ENCODE peak calls at places on chromosomes 12 and 14, in eight cellular contexts. One of them, this sample, is unnamed.

GRCh38 chr12:124169577-124169976 is 125.3 kb upstream of the RFLNA start:
- DNase-seq in thoracic aorta: no peak
- DNase-seq in bronchial epithelial cell: no peak
- DNase-seq in astrocyte: no peak
- DNase-seq in tibial nerve: no peak
- DNase-seq in BJ: no peak
- DNase-seq in mammary epithelial cell: no peak
- DNase-seq in AG10803: no peak
- DNase-seq in this sample: no peak

GRCh38 chr12:546920-547845 is 87.4 kb downstream of the B4GALNT3 start:
- DNase-seq in thoracic aorta: no peak
- DNase-seq in bronchial epithelial cell: peak
- DNase-seq in astrocyte: no peak
- DNase-seq in tibial nerve: no peak
- DNase-seq in BJ: no peak
- DNase-seq in mammary epithelial cell: peak
- DNase-seq in AG10803: peak
- DNase-seq in this sample: no peak

GRCh38 chr14:55347040-55347439 is 64.6 kb downstream of the ATG14 start:
- DNase-seq in thoracic aorta: no peak
- DNase-seq in bronchial epithelial cell: no peak
- DNase-seq in astrocyte: no peak
- DNase-seq in tibial nerve: no peak
- DNase-seq in BJ: no peak
- DNase-seq in mammary epithelial cell: no peak
- DNase-seq in AG10803: no peak
- DNase-seq in this sample: no peak

GRCh38 chr14:76546426-76547221 is 170.7 kb downstream of the ESRRB start:
- DNase-seq in thoracic aorta: no peak
- DNase-seq in bronchial epithelial cell: peak
- DNase-seq in astrocyte: no peak
- DNase-seq in tibial nerve: no peak
- DNase-seq in BJ: no peak
- DNase-seq in mammary epithelial cell: peak
- DNase-seq in AG10803: no peak
- DNase-seq in this sample: peak

GRCh38 chr12:20624718-20625117 is 70.4 kb upstream of the SLCO1C1 start:
- DNase-seq in thoracic aorta: no peak
- DNase-seq in bronchial epithelial cell: peak
- DNase-seq in astrocyte: no peak
- DNase-seq in tibial nerve: no peak
- DNase-seq in BJ: no peak
- DNase-seq in mammary epithelial cell: no peak
- DNase-seq in AG10803: peak
- DNase-seq in this sample: no peak

GRCh38 chr12:110921262-110921661 is 883 bp upstream of the MYL2 start:
- DNase-seq in thoracic aorta: no peak
- DNase-seq in bronchial epithelial cell: peak
- DNase-seq in astrocyte: peak
- DNase-seq in tibial nerve: no peak
- DNase-seq in BJ: no peak
- DNase-seq in mammary epithelial cell: peak
- DNase-seq in AG10803: no peak
- DNase-seq in this sample: no peak

GRCh38 chr12:55820679-55821078 is 2.8 kb downstream of the ORMDL2 start:
- DNase-seq in thoracic aorta: no peak
- DNase-seq in bronchial epithelial cell: no peak
- DNase-seq in astrocyte: no peak
- DNase-seq in tibial nerve: no peak
- DNase-seq in BJ: no peak
- DNase-seq in mammary epithelial cell: no peak
- DNase-seq in AG10803: no peak
- DNase-seq in this sample: no peak

GRCh38 chr14:92687681-92688433 is 60.6 kb downstream of the LGMN start:
- DNase-seq in thoracic aorta: no peak
- DNase-seq in bronchial epithelial cell: no peak
- DNase-seq in astrocyte: peak
- DNase-seq in tibial nerve: no peak
- DNase-seq in BJ: no peak
- DNase-seq in mammary epithelial cell: no peak
- DNase-seq in AG10803: no peak
- DNase-seq in this sample: no peak

GRCh38 chr14:68948686-68949085 is 30.4 kb downstream of the ACTN1 start:
- DNase-seq in thoracic aorta: no peak
- DNase-seq in bronchial epithelial cell: no peak
- DNase-seq in astrocyte: no peak
- DNase-seq in tibial nerve: no peak
- DNase-seq in BJ: no peak
- DNase-seq in mammary epithelial cell: no peak
- DNase-seq in AG10803: no peak
- DNase-seq in this sample: no peak

GRCh38 chr14:28784262-28785021 is 17.9 kb downstream of the FOXG1 start:
- DNase-seq in thoracic aorta: no peak
- DNase-seq in bronchial epithelial cell: no peak
- DNase-seq in astrocyte: no peak
- DNase-seq in tibial nerve: no peak
- DNase-seq in BJ: no peak
- DNase-seq in mammary epithelial cell: no peak
- DNase-seq in AG10803: no peak
- DNase-seq in this sample: no peak

GRCh38 chr14:104650057-104650980 is 39.1 kb upstream of the INF2 start:
- DNase-seq in thoracic aorta: no peak
- DNase-seq in bronchial epithelial cell: peak
- DNase-seq in astrocyte: no peak
- DNase-seq in tibial nerve: peak
- DNase-seq in BJ: no peak
- DNase-seq in mammary epithelial cell: no peak
- DNase-seq in AG10803: peak
- DNase-seq in this sample: no peak

GRCh38 chr12:122096591-122097149 is 18.1 kb downstream of the MLXIP start:
- DNase-seq in thoracic aorta: no peak
- DNase-seq in bronchial epithelial cell: peak
- DNase-seq in astrocyte: peak
- DNase-seq in tibial nerve: no peak
- DNase-seq in BJ: no peak
- DNase-seq in mammary epithelial cell: peak
- DNase-seq in AG10803: peak
- DNase-seq in this sample: no peak

GRCh38 chr12:49916129-49916919 is 12.6 kb upstream of the FAIM2 start:
- DNase-seq in thoracic aorta: no peak
- DNase-seq in bronchial epithelial cell: no peak
- DNase-seq in astrocyte: no peak
- DNase-seq in tibial nerve: no peak
- DNase-seq in BJ: no peak
- DNase-seq in mammary epithelial cell: no peak
- DNase-seq in AG10803: no peak
- DNase-seq in this sample: no peak

GRCh38 chr14:56723418-56723817 is 86.9 kb downstream of the OTX2 start:
- DNase-seq in thoracic aorta: no peak
- DNase-seq in bronchial epithelial cell: no peak
- DNase-seq in astrocyte: no peak
- DNase-seq in tibial nerve: no peak
- DNase-seq in BJ: no peak
- DNase-seq in mammary epithelial cell: no peak
- DNase-seq in AG10803: no peak
- DNase-seq in this sample: no peak

GRCh38 chr14:69056389-69056788 is 77.3 kb upstream of the ACTN1 start:
- DNase-seq in thoracic aorta: no peak
- DNase-seq in bronchial epithelial cell: no peak
- DNase-seq in astrocyte: no peak
- DNase-seq in tibial nerve: no peak
- DNase-seq in BJ: no peak
- DNase-seq in mammary epithelial cell: peak
- DNase-seq in AG10803: peak
- DNase-seq in this sample: no peak

GRCh38 chr12:21528953-21529352 is 2.9 kb downstream of the SPX start:
- DNase-seq in thoracic aorta: no peak
- DNase-seq in bronchial epithelial cell: no peak
- DNase-seq in astrocyte: no peak
- DNase-seq in tibial nerve: no peak
- DNase-seq in BJ: no peak
- DNase-seq in mammary epithelial cell: no peak
- DNase-seq in AG10803: no peak
- DNase-seq in this sample: no peak

GRCh38 chr12:57063991-57064725 is 14.2 kb upstream of the MYO1A start:
- DNase-seq in thoracic aorta: no peak
- DNase-seq in bronchial epithelial cell: no peak
- DNase-seq in astrocyte: no peak
- DNase-seq in tibial nerve: no peak
- DNase-seq in BJ: no peak
- DNase-seq in mammary epithelial cell: peak
- DNase-seq in AG10803: no peak
- DNase-seq in this sample: no peak

GRCh38 chr12:53160000-53160399 is 20.5 kb upstream of the ZNF740 start:
- DNase-seq in thoracic aorta: no peak
- DNase-seq in bronchial epithelial cell: no peak
- DNase-seq in astrocyte: no peak
- DNase-seq in tibial nerve: no peak
- DNase-seq in BJ: no peak
- DNase-seq in mammary epithelial cell: no peak
- DNase-seq in AG10803: no peak
- DNase-seq in this sample: no peak

GRCh38 chr12:1083888-1084262 is 92.9 kb downstream of the ERC1 start:
- DNase-seq in thoracic aorta: peak
- DNase-seq in bronchial epithelial cell: no peak
- DNase-seq in astrocyte: peak
- DNase-seq in tibial nerve: no peak
- DNase-seq in BJ: peak
- DNase-seq in mammary epithelial cell: no peak
- DNase-seq in AG10803: peak
- DNase-seq in this sample: peak

GRCh38 chr12:40287369-40287975 is 62.7 kb downstream of the LRRK2 start:
- DNase-seq in thoracic aorta: no peak
- DNase-seq in bronchial epithelial cell: no peak
- DNase-seq in astrocyte: no peak
- DNase-seq in tibial nerve: no peak
- DNase-seq in BJ: no peak
- DNase-seq in mammary epithelial cell: no peak
- DNase-seq in AG10803: no peak
- DNase-seq in this sample: no peak

GRCh38 chr12:128057586-128057985 is 209.4 kb upstream of the TMEM132C start:
- DNase-seq in thoracic aorta: no peak
- DNase-seq in bronchial epithelial cell: no peak
- DNase-seq in astrocyte: no peak
- DNase-seq in tibial nerve: no peak
- DNase-seq in BJ: no peak
- DNase-seq in mammary epithelial cell: no peak
- DNase-seq in AG10803: no peak
- DNase-seq in this sample: no peak

DNA sequence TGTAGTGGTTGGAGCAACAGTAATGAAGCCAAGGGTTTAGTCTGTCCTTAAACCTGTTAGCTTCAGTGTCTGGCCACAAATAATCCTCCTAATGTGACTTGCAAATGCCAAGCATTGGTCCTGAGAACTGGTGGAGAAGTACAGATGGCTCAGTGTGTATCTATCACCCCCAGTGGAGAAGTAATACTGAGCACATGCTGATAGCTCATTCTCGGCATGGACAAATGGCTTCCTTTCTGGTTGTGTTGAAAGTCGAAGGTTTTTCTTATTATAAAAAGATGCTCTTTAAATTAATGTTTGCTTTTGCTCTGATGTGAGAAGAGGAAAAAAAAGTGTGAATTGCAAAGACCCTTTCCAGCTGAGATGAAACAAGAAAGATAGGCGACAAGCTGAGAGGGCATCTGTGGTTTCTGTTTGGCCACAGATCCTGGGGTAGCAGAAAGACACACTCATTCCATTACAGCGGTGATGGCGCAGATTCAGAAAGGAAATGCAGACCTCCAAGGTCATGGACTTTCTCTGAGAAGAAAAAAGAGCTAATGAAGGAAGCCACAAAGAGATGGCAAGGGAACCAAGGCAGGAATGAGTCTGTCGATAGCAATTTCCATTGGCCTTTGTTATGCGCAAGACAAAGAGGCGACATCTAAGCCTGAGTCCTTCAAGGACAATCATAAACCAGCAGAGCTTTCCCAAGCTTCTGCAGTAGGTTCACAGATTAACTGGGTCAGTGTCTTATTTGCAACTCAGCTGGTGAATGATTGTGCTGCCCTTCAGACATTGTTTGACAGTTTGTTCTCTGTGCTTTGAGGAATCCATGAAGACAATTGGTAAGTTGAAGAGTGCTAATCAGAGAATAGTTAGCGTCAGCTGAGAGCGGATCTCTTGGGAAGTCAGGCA is 155.5 kb upstream of the RGS6 start:
- DNase-seq in thoracic aorta: no peak
- DNase-seq in bronchial epithelial cell: no peak
- DNase-seq in astrocyte: peak
- DNase-seq in tibial nerve: no peak
- DNase-seq in BJ: no peak
- DNase-seq in mammary epithelial cell: no peak
- DNase-seq in AG10803: peak
- DNase-seq in this sample: no peak
- TF ChIP-seq CTCF in thoracic aorta: no peak
- TF ChIP-seq CTCF in bronchial epithelial cell: no peak
- TF ChIP-seq CTCF in astrocyte: no peak
- TF ChIP-seq CTCF in tibial nerve: no peak
- TF ChIP-seq CTCF in BJ: no peak
- TF ChIP-seq CTCF in mammary epithelial cell: no peak
- TF ChIP-seq CTCF in AG10803: no peak
- TF ChIP-seq CTCF in this sample: no peak

GRCh38 chr12:42790761-42791151 is 201.2 kb upstream of the PRICKLE1 start:
- DNase-seq in thoracic aorta: no peak
- DNase-seq in bronchial epithelial cell: peak
- DNase-seq in astrocyte: peak
- DNase-seq in tibial nerve: no peak
- DNase-seq in BJ: peak
- DNase-seq in mammary epithelial cell: peak
- DNase-seq in AG10803: peak
- DNase-seq in this sample: peak
- H3K4me3 ChIP-seq in thoracic aorta: no peak
- H3K4me3 ChIP-seq in bronchial epithelial cell: no peak
- H3K4me3 ChIP-seq in astrocyte: no peak
- H3K4me3 ChIP-seq in tibial nerve: no peak
- H3K4me3 ChIP-seq in BJ: no peak
- H3K4me3 ChIP-seq in mammary epithelial cell: no peak
- H3K4me3 ChIP-seq in AG10803: no peak
- H3K4me3 ChIP-seq in this sample: no peak

DNA sequence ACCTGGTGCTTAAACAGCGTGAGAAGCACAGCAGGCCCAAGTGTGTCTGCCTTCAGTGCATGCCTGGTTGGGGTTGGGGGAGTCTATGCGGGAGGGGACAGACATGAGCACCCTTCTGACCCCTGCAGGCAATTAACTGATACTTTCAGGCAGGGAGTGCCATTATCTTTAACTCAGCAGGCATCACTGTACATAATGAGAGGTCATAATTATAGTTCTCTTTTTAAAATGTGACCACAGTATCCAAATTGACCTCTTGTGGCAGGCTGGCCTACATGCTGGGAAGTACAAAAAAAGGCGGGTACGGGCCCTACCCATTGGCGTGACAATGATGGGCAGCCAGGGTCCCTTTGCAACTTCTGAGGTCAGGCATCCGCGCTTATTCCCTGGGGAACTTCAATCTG is 209.1 kb downstream of the FOXN3 start:
- DNase-seq in thoracic aorta: no peak
- DNase-seq in bronchial epithelial cell: no peak
- DNase-seq in astrocyte: no peak
- DNase-seq in tibial nerve: no peak
- DNase-seq in BJ: no peak
- DNase-seq in mammary epithelial cell: no peak
- DNase-seq in AG10803: no peak
- DNase-seq in this sample: no peak
- TF ChIP-seq CTCF in thoracic aorta: no peak
- TF ChIP-seq CTCF in bronchial epithelial cell: no peak
- TF ChIP-seq CTCF in astrocyte: no peak
- TF ChIP-seq CTCF in tibial nerve: no peak
- TF ChIP-seq CTCF in BJ: no peak
- TF ChIP-seq CTCF in mammary epithelial cell: no peak
- TF ChIP-seq CTCF in AG10803: no peak
- TF ChIP-seq CTCF in this sample: no peak

GRCh38 chr14:87233806-87234384 is 759.1 kb downstream of the GALC start:
- DNase-seq in thoracic aorta: no peak
- DNase-seq in bronchial epithelial cell: peak
- DNase-seq in astrocyte: no peak
- DNase-seq in tibial nerve: no peak
- DNase-seq in BJ: no peak
- DNase-seq in mammary epithelial cell: peak
- DNase-seq in AG10803: no peak
- DNase-seq in this sample: no peak
- H3K4me3 ChIP-seq in thoracic aorta: no peak
- H3K4me3 ChIP-seq in bronchial epithelial cell: no peak
- H3K4me3 ChIP-seq in astrocyte: no peak
- H3K4me3 ChIP-seq in tibial nerve: no peak
- H3K4me3 ChIP-seq in BJ: no peak
- H3K4me3 ChIP-seq in mammary epithelial cell: no peak
- H3K4me3 ChIP-seq in AG10803: no peak
- H3K4me3 ChIP-seq in this sample: no peak

This sample was measured in HFF-Myc.